ENCODE peak calls at places on chromosome 20, in six cellular contexts. V is naive B cell, J is pancreas, U is RPMI8226, G is substantia nigra, N is NCI-H1092 treated with DMSO at 0.1 percent for 48 hours. Q is an unnamed sample.

GRCh38 chr20:51339721-51340450 is 202.6 kb downstream of the NFATC2 start:
- DNase-seq in V (no peak), J (no peak), U (no peak), G (no peak), N (no peak), Q (no peak)

GRCh38 chr20:51486197-51487005 is 56.1 kb downstream of the NFATC2 start:
- DNase-seq in V (no peak), J (no peak), U (no peak), G (no peak), N (no peak), Q (no peak)

GRCh38 chr20:59526242-59527225 is 77.8 kb upstream of the PHACTR3 start:
- DNase-seq in V (no peak), J (no peak), U (no peak), G (no peak), N (no peak), Q (no peak)

GRCh38 chr20:2840967-2841531 is 504 bp downstream of the VPS16 start:
- DNase-seq in V (no peak), J (peak), U (peak), G (no peak), N (peak), Q (no peak)

GRCh38 chr20:19760371-19760721 is 2.3 kb downstream of the RIN2 start:
- DNase-seq in V (no peak), J (no peak), U (no peak), G (no peak), N (no peak), Q (no peak)

GRCh38 chr20:32920066-32920465 is 61.3 kb downstream of the EFCAB8 start:
- DNase-seq in V (no peak), J (no peak), U (no peak), G (no peak), N (no peak), Q (no peak)

GRCh38 chr20:59145926-59146800 is 17.5 kb upstream of the ZNF831 start:
- DNase-seq in V (no peak), J (no peak), U (no peak), G (no peak), N (no peak), Q (no peak)

GRCh38 chr20:31517373-31517772 is 3.1 kb downstream of the HM13 start:
- DNase-seq in V (no peak), J (peak), U (no peak), G (no peak), N (no peak), Q (no peak)

GRCh38 chr20:50280851-50281655 is 90.4 kb downstream of the CEBPB start:
- DNase-seq in V (no peak), J (no peak), U (no peak), G (no peak), N (no peak), Q (no peak)

GRCh38 chr20:50959543-50960126 is 1.0 kb downstream of the MOCS3 start:
- DNase-seq in V (no peak), J (no peak), U (no peak), G (no peak), N (no peak), Q (no peak)

GRCh38 chr20:35901678-35902544 is 52.4 kb downstream of the SCAND1 start:
- DNase-seq in V (no peak), J (no peak), U (no peak), G (no peak), N (no peak), Q (no peak)

GRCh38 chr20:63606701-63607100 is 20.2 kb downstream of the GMEB2 start:
- DNase-seq in V (no peak), J (no peak), U (no peak), G (no peak), N (no peak), Q (no peak)

GRCh38 chr20:37901280-37901666 is 1.7 kb upstream of the VSTM2L start:
- DNase-seq in V (no peak), J (no peak), U (no peak), G (no peak), N (no peak), Q (no peak)

GRCh38 chr20:45374101-45374467 is 4.0 kb downstream of the TP53TG5 start:
- DNase-seq in V (no peak), J (no peak), U (no peak), G (no peak), N (no peak), Q (no peak)

GRCh38 chr20:34472246-34472925 is 43.8 kb upstream of the DYNLRB1 start:
- DNase-seq in V (no peak), J (no peak), U (no peak), G (no peak), N (no peak), Q (no peak)

GRCh38 chr20:38133680-38134426 is 31.2 kb downstream of the TGM2 start:
- DNase-seq in V (no peak), J (no peak), U (no peak), G (no peak), N (no peak), Q (no peak)

GRCh38 chr20:24842591-24843442 is 106.3 kb upstream of the CST7 start:
- DNase-seq in V (peak), J (no peak), U (peak), G (no peak), N (no peak), Q (no peak)

GRCh38 chr20:22862645-22863230 is 172.4 kb upstream of the SSTR4 start:
- DNase-seq in V (no peak), J (no peak), U (no peak), G (no peak), N (no peak), Q (no peak)

GRCh38 chr20:35360033-35360432 is 51.7 kb downstream of the UQCC1 start:
- DNase-seq in V (no peak), J (no peak), U (no peak), G (no peak), N (no peak), Q (no peak)

GRCh38 chr20:63172726-63173125 is 43.2 kb downstream of the YTHDF1 start:
- DNase-seq in V (no peak), J (no peak), U (peak), G (no peak), N (no peak), Q (no peak)

GRCh38 chr20:5864873-5865582 is 85.3 kb downstream of the TRMT6 start:
- DNase-seq in V (no peak), J (peak), U (no peak), G (no peak), N (no peak), Q (no peak)

GRCh38 chr20:41428285-41428684 is 61.7 kb upstream of the EMILIN3 start:
- DNase-seq in V (no peak), J (no peak), U (no peak), G (no peak), N (no peak), Q (no peak)

GRCh38 chr20:12047838-12048432 is 130.2 kb downstream of the BTBD3 start:
- DNase-seq in V (no peak), J (no peak), U (no peak), G (no peak), N (no peak), Q (no peak)

GRCh38 chr20:61650912-61651733 is 399.1 kb downstream of the CDH4 start:
- DNase-seq in V (no peak), J (no peak), U (no peak), G (no peak), N (no peak), Q (no peak)

GRCh38 chr20:37205130-37205529 is 25.8 kb upstream of the MROH8 start:
- DNase-seq in V (no peak), J (no peak), U (no peak), G (no peak), N (no peak), Q (no peak)

GRCh38 chr20:24989162-24989561 is 3.4 kb downstream of the APMAP start:
- DNase-seq in V (no peak), J (no peak), U (no peak), G (no peak), N (no peak), Q (no peak)

GRCh38 chr20:32707691-32708581 is 34.2 kb upstream of the C20orf203 start:
- DNase-seq in V (no peak), J (no peak), U (no peak), G (no peak), N (no peak), Q (no peak)

GRCh38 chr20:32524871-32525501 is 60.1 kb downstream of the NOL4L start:
- DNase-seq in V (no peak), J (peak), U (no peak), G (peak), N (peak), Q (peak)

GRCh38 chr20:36460648-36461599 is 80.4 kb upstream of the MYL9 start:
- DNase-seq in V (peak), J (peak), U (peak), G (peak), N (peak), Q (peak)

GRCh38 chr20:57744206-57744605 is 34.4 kb upstream of the PMEPA1 start:
- DNase-seq in V (no peak), J (no peak), U (no peak), G (no peak), N (no peak), Q (no peak)

GRCh38 chr20:7673841-7674240 is 266.4 kb downstream of the HAO1 start:
- DNase-seq in V (no peak), J (no peak), U (no peak), G (no peak), N (no peak), Q (no peak)

GRCh38 chr20:58702859-58703648 is 10.5 kb downstream of the NPEPL1 start:
- DNase-seq in V (no peak), J (no peak), U (no peak), G (no peak), N (no peak), Q (no peak)

GRCh38 chr20:29313481-29313880 is 1944.0 kb upstream of the DEFB115 start:
- DNase-seq in V (no peak), J (no peak), U (no peak), G (no peak), N (no peak), Q (no peak)

GRCh38 chr20:49627329-49627761 is 59.4 kb upstream of the PTGIS start:
- DNase-seq in V (no peak), J (no peak), U (no peak), G (no peak), N (no peak), Q (no peak)

GRCh38 chr20:50286609-50287008 is 96.0 kb downstream of the CEBPB start:
- DNase-seq in V (no peak), J (no peak), U (no peak), G (no peak), N (no peak), Q (no peak)

GRCh38 chr20:32535316-32535952 is 49.7 kb downstream of the NOL4L start:
- DNase-seq in V (no peak), J (no peak), U (no peak), G (no peak), N (peak), Q (peak)